ENCODE peak calls at places on chromosome 10, in four cellular contexts. H is CD8-positive, alpha-beta T cell; B is lower lobe of right lung; K is upper lobe of right lung. A is an unnamed sample.
A peak's percentile ranks its signal among the peaks of the same experiment; 100 is the strongest.

GRCh38 chr10:63491558-63492316 is 26.0 kb upstream of the JMJD1C start:
- DNase-seq in B (no peak), K (no peak), H (no peak), A (peak; percentile 63)

GRCh38 chr10:25130911-25131310 is 43.9 kb upstream of the GPR158 start:
- DNase-seq in B (no peak), K (no peak), H (no peak), A (peak; percentile 91)

GRCh38 chr10:17123961-17124360 is 5.7 kb downstream of the CUBN start:
- DNase-seq in H (no peak), B (no peak), K (no peak), A (no peak)

GRCh38 chr10:87844837-87845623 is 18.3 kb downstream of the KLLN start:
- DNase-seq in H (no peak), B (no peak), K (no peak), A (peak; percentile 77)

GRCh38 chr10:97302088-97302791 is 9.8 kb upstream of the ARHGAP19 start:
- DNase-seq in B (no peak), K (no peak), H (no peak), A (no peak)

GRCh38 chr10:73529089-73529832 is 33.4 kb upstream of the PPP3CB start:
- DNase-seq in H (peak; percentile 4), K (no peak), B (no peak), A (peak; percentile 88)

GRCh38 chr10:70807566-70807965 is 8.2 kb upstream of the SGPL1 start:
- DNase-seq in K (no peak), B (no peak), H (no peak), A (peak; percentile 57)

GRCh38 chr10:64586930-64587503 is 1065.8 kb downstream of the REEP3 start:
- DNase-seq in B (no peak), K (no peak), H (no peak), A (no peak)

GRCh38 chr10:100020883-100021248 is 11.1 kb upstream of the DNMBP start:
- DNase-seq in H (no peak), B (no peak), K (no peak), A (no peak)

GRCh38 chr10:130579913-130580312 is 443.7 kb downstream of the GLRX3 start:
- DNase-seq in K (no peak), B (no peak), H (no peak), A (no peak)

GRCh38 chr10:35690534-35690933 is 48.4 kb upstream of the FZD8 start:
- DNase-seq in H (no peak), B (no peak), K (no peak), A (no peak)

GRCh38 chr10:62093863-62094291 is 174.8 kb downstream of the RTKN2 start:
- DNase-seq in K (no peak), B (no peak), H (no peak), A (peak; percentile 78)

GRCh38 chr10:50398383-50398782 is 147.1 kb upstream of the ASAH2 start:
- DNase-seq in H (no peak), K (no peak), B (no peak), A (peak; percentile 73)

GRCh38 chr10:128468462-128468861 is 342.2 kb upstream of the MKI67 start:
- DNase-seq in K (no peak), H (no peak), B (no peak), A (no peak)

GRCh38 chr10:52318136-52318810 is 4.2 kb downstream of the DKK1 start:
- DNase-seq in K (no peak), B (no peak), H (no peak), A (peak; percentile 45)

GRCh38 chr10:74752371-74752990 is 73.9 kb upstream of the KAT6B start:
- DNase-seq in H (no peak), K (no peak), B (no peak), A (no peak)

GRCh38 chr10:71729023-71729649 is 9.6 kb upstream of the C10orf105 start:
- DNase-seq in B (peak; percentile 73), K (peak; percentile 79), H (no peak), A (no peak)

GRCh38 chr10:129963831-129964501 is at the start of gene EBF3:
- DNase-seq in H (no peak), K (no peak), B (peak; percentile 54), A (no peak)

DNA sequence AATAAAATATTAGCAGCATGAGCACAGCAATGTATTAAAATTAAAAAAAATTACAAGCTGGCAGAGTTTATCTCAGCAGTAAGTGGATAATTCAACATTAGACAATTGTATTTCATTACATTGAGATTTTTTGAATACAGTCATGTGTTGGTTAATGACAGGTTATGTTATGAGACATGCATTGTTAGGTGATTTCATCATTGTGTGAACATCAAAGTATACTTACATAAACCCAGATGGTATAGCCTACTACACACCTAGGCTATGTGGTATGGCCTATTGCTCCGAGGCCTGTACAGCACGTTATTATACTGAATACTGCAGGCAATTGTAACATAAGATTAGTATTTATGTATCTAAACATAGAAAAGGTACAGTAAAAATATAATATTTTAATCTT is 29.7 kb downstream of the CCDC6 start:
- DNase-seq in B (no peak), H (no peak), K (no peak), A (no peak)
- H3K27ac ChIP-seq in B (no peak overlapping the region), H (no peak overlapping the region), K (no peak overlapping the region), A (no peak overlapping the region)

GRCh38 chr10:14302035-14302434 is 28.7 kb downstream of the FRMD4A start:
- DNase-seq in H (no peak), B (no peak), K (no peak), A (peak; percentile 31)

GRCh38 chr10:14304029-14304428 is 26.7 kb downstream of the FRMD4A start:
- DNase-seq in K (no peak), B (no peak), H (no peak), A (no peak)

DNA sequence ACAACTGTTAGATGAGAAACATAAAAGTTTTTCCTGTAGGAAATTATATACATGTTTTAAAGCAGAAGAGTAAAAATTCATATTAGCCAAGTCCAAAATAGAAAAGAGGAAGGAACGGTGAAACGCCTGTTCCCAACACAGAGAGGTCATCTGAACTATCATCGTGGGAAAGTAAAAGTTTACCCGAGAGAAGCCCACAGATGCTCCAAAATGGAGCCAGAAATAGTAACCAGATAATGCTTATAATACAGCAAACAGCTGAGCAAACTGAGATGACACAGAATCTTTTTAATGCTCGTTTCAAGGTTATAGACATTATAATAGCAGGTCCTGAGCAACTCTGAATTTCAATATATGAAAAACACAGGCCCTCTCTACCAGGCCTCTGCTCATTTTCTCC is 24.5 kb downstream of the FRMD4A start:
- DNase-seq in B (no peak), K (no peak), H (no peak), A (no peak)
- H3K27ac ChIP-seq in B (no peak overlapping the region), K (no peak overlapping the region), H (no peak overlapping the region), A (no peak overlapping the region)

GRCh38 chr10:11661441-11661840 is 50.0 kb upstream of the USP6NL start:
- DNase-seq in B (no peak), K (no peak), H (no peak), A (no peak)
- H3K27ac ChIP-seq in B (no peak overlapping the region), K (no peak overlapping the region), H (no peak overlapping the region), A (no peak overlapping the region)

GRCh38 chr10:102773320-102773719 is 29.6 kb downstream of the WBP1L start:
- DNase-seq in H (no peak), B (no peak), K (no peak), A (no peak)
- H3K27ac ChIP-seq in H (no peak overlapping the region), B (peak overlapping the region; percentile 91), K (peak overlapping the region; percentile 90), A (no peak overlapping the region)

GRCh38 chr10:88938039-88938438 is 14.5 kb downstream of the ACTA2 start:
- DNase-seq in B (no peak), K (no peak), H (no peak), A (no peak)
- H3K27ac ChIP-seq in B (no peak overlapping the region), K (no peak overlapping the region), H (no peak overlapping the region), A (no peak overlapping the region)